ENCODE peak calls at places on chromosome 21, in seven cellular contexts. O is IMR-90, M is H9, D is neuronal stem cell, S is H1, H is mesenchymal stem cell, K is trophoblast cell. C is an unnamed sample.

GRCh38 chr21:41952568-41953248 is 1.1 kb downstream of the C2CD2 start:
- DNase-seq in H (peak; percentile 23), S (no peak), O (peak; percentile 16), M (no peak), D (no peak), K (peak; percentile 21), C (peak; percentile 22)

GRCh38 chr21:28605138-28605537 is 387.5 kb downstream of the LTN1 start:
- DNase-seq in H (no peak), O (no peak), D (no peak), S (no peak), K (no peak), M (no peak), C (no peak)

GRCh38 chr21:23119491-23119890 is 2121.3 kb downstream of the NCAM2 start:
- DNase-seq in M (no peak), O (no peak), H (no peak), S (no peak), D (no peak), K (no peak), C (no peak)

GRCh38 chr21:34612557-34612956 is 2.4 kb downstream of the RCAN1 start:
- DNase-seq in S (no peak), K (no peak), M (no peak), O (no peak), H (no peak), D (no peak), C (no peak)

GRCh38 chr21:18164483-18164882 is 80.2 kb upstream of the CHODL start:
- DNase-seq in H (no peak), K (no peak), D (no peak), M (no peak), S (no peak), O (no peak), C (no peak)

GRCh38 chr21:25254491-25255174 is 352.6 kb downstream of the MRPL39 start:
- DNase-seq in O (no peak), K (no peak), H (no peak), S (no peak), M (no peak), D (no peak), C (peak; percentile 68)

GRCh38 chr21:25579402-25580016 is 27.8 kb downstream of the MRPL39 start:
- DNase-seq in M (no peak), K (no peak), O (no peak), D (no peak), S (no peak), H (no peak), C (no peak)

GRCh38 chr21:34722684-34723300 is 54.0 kb downstream of the CLIC6 start:
- DNase-seq in K (peak; percentile 15), D (peak; percentile 18), O (no peak), M (peak; percentile 70), S (peak; percentile 78), H (no peak), C (peak; percentile 59)

GRCh38 chr21:28781602-28782274 is 210.9 kb downstream of the LTN1 start:
- DNase-seq in K (peak; percentile 48), M (no peak), S (no peak), O (peak; percentile 51), D (no peak), H (peak; percentile 30), C (no peak)

GRCh38 chr21:17987328-17987727 is 168.2 kb upstream of the C21orf91 start:
- DNase-seq in S (no peak), H (no peak), O (no peak), M (no peak), K (no peak), D (no peak), C (no peak)

GRCh38 chr21:22278366-22278765 is 1280.2 kb downstream of the NCAM2 start:
- DNase-seq in D (no peak), H (no peak), K (peak; percentile 88), M (no peak), S (no peak), O (no peak), C (no peak)

GRCh38 chr21:26884436-26884835 is 39.2 kb upstream of the ADAMTS1 start:
- DNase-seq in O (no peak), M (no peak), H (no peak), K (no peak), D (no peak), S (no peak), C (no peak)

GRCh38 chr21:43345746-43346409 is 81.1 kb downstream of the SIK1 start:
- DNase-seq in H (peak; percentile 88), O (peak; percentile 85), K (peak; percentile 38), M (no peak), S (no peak), D (no peak), C (no peak)

GRCh38 chr21:41358193-41359166 is 3.3 kb upstream of the MX2 start:
- DNase-seq in K (no peak), M (no peak), H (no peak), S (no peak), O (no peak), D (no peak), C (no peak)

GRCh38 chr21:43571976-43572375 is 87.3 kb downstream of the HSF2BP start:
- DNase-seq in K (no peak), O (no peak), D (no peak), S (no peak), H (no peak), M (no peak), C (no peak)

GRCh38 chr21:14058566-14058965 is 152.2 kb downstream of the LIPI start:
- DNase-seq in H (no peak), M (no peak), K (no peak), S (no peak), D (no peak), O (no peak), C (no peak)

GRCh38 chr21:16870116-16870515 is 642.7 kb upstream of the CXADR start:
- DNase-seq in K (no peak), O (peak; percentile 5), S (no peak), D (no peak), H (peak; percentile 79), M (no peak), C (no peak)

GRCh38 chr21:17513214-17514123 is 626 bp downstream of the CXADR start:
- DNase-seq in S (peak; percentile 67), M (peak; percentile 36), O (no peak), D (peak; percentile 35), H (peak; percentile 41), K (peak; percentile 15), C (peak; percentile 76)

GRCh38 chr21:26117972-26118367 is 52.6 kb downstream of the APP start:
- DNase-seq in S (no peak), M (no peak), H (no peak), K (no peak), O (no peak), D (no peak), C (no peak)

GRCh38 chr21:34154878-34155277 is 81.5 kb downstream of the MRPS6 start:
- DNase-seq in S (no peak), H (no peak), K (no peak), D (no peak), O (no peak), M (no peak), C (no peak)

GRCh38 chr21:42672699-42673458 is 19.5 kb downstream of the PDE9A start:
- DNase-seq in O (peak; percentile 29), K (peak; percentile 52), S (no peak), D (peak; percentile 26), M (no peak), H (peak; percentile 96), C (peak; percentile 47)

GRCh38 chr21:41752231-41752681 is 14.6 kb downstream of the RIPK4 start:
- DNase-seq in D (no peak), H (peak; percentile 27), O (peak; percentile 64), K (no peak), M (no peak), S (no peak), C (peak; percentile 74)

GRCh38 chr21:22062472-22063139 is 1064.4 kb downstream of the NCAM2 start:
- DNase-seq in M (no peak), H (no peak), D (no peak), S (no peak), O (no peak), K (no peak), C (no peak)

GRCh38 chr21:28788030-28788429 is 204.6 kb downstream of the LTN1 start:
- DNase-seq in M (no peak), O (no peak), H (no peak), K (no peak), D (no peak), S (no peak), C (no peak)

GRCh38 chr21:27134513-27134912 is 167.6 kb upstream of the ADAMTS5 start:
- DNase-seq in S (no peak), O (peak; percentile 19), M (no peak), H (peak; percentile 4), K (no peak), D (no peak), C (no peak)

GRCh38 chr21:22416555-22416954 is 1418.3 kb downstream of the NCAM2 start:
- DNase-seq in H (no peak), O (no peak), M (no peak), D (no peak), K (no peak), S (no peak), C (no peak)

GRCh38 chr21:43348801-43349261 is 78.1 kb downstream of the SIK1 start:
- DNase-seq in O (no peak), S (no peak), H (no peak), K (no peak), M (no peak), D (no peak), C (no peak)

GRCh38 chr21:33640697-33641338 is 723 bp downstream of the CRYZL1 start:
- DNase-seq in K (peak; percentile 43), S (no peak), M (no peak), O (peak; percentile 22), H (peak; percentile 53), D (no peak), C (peak; percentile 47)

GRCh38 chr21:33650929-33651505 is 8.7 kb downstream of the ITSN1 start:
- DNase-seq in K (no peak), M (no peak), D (no peak), O (peak; percentile 55), S (no peak), H (no peak), C (no peak)

GRCh38 chr21:32136546-32136945 is 142.3 kb downstream of the MIS18A start:
- DNase-seq in H (no peak), S (no peak), M (no peak), D (no peak), K (no peak), O (no peak), C (no peak)
- H2AK5ac ChIP-seq in H (no peak overlapping the region), S (no peak overlapping the region), M (no peak overlapping the region), D (no peak overlapping the region), K (no peak overlapping the region), O (no peak overlapping the region), C (no peak overlapping the region)

DNA sequence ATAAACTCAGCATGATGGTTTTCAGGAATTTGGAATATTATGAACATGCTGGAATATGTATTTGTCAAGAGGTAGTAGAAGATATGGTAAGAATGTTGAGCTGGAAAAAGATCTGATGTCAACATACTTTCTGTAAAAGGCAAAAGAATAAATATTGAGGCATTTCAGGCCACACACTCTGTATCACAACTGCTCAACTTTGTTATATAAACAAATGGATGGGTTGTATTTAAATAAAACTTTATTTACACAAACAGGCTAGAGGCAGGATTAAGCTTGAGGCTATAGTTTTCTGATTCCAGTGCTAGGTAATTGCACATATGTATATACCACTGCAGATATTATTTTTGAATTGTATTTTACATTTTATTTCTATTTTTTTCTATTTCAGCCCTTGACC is 1409.3 kb downstream of the MRPL39 start:
- DNase-seq in K (no peak), M (no peak), H (no peak), D (no peak), S (no peak), O (peak; percentile 20), C (no peak)
- H2AK5ac ChIP-seq in K (no peak overlapping the region), M (no peak overlapping the region), H (no peak overlapping the region), D (no peak overlapping the region), S (no peak overlapping the region), O (no peak overlapping the region), C (no peak overlapping the region)

GRCh38 chr21:36245115-36245514 is 74.9 kb upstream of the MORC3 start:
- DNase-seq in H (no peak), D (no peak), M (no peak), O (no peak), S (no peak), K (no peak), C (no peak)
- H2AK5ac ChIP-seq in H (no peak overlapping the region), D (no peak overlapping the region), M (no peak overlapping the region), O (no peak overlapping the region), S (no peak overlapping the region), K (peak overlapping the region; percentile 36), C (no peak overlapping the region)

GRCh38 chr21:45498646-45499000 is 43.6 kb downstream of the SLC19A1 start:
- DNase-seq in H (no peak), K (peak; percentile 39), S (no peak), O (no peak), D (no peak), M (no peak), C (no peak)
- H2AK5ac ChIP-seq in H (no peak overlapping the region), K (no peak overlapping the region), S (no peak overlapping the region), O (no peak overlapping the region), D (no peak overlapping the region), M (no peak overlapping the region), C (no peak overlapping the region)

C was measured in mesendoderm.